ENCODE peak calls at places on chromosomes 16 and 17, in nine cellular contexts. B is heart left ventricle; W is progenitor cell of endocrine pancreas; T is prostate gland; U is epithelial cell of esophagus; E is psoas muscle; I is H9; O is B cell; K is activated CD8-positive, alpha-beta T cell treated with anti-CD3 and anti-CD28 coated beads for 36 hours. A is an unnamed sample.

GRCh38 chr17:74085434-74085833 is 118.0 kb upstream of the RPL38 start:
- DNase-seq in B (no peak), W (no peak), T (no peak), U (no peak), E (no peak), I (peak), O (no peak), K (peak), A (no peak)

GRCh38 chr17:28937044-28937729 is 14.1 kb downstream of the PHF12 start:
- DNase-seq in B (no peak), W (no peak), T (peak), U (peak), E (no peak), I (no peak), O (no peak), K (no peak), A (no peak)

GRCh38 chr16:9116141-9116540 is 24.7 kb downstream of the HAPSTR1 start:
- DNase-seq in B (no peak), W (no peak), T (no peak), U (no peak), E (no peak), I (no peak), O (no peak), K (no peak), A (no peak)

GRCh38 chr17:78356163-78356713 is 3.6 kb downstream of the SOCS3 start:
- DNase-seq in B (no peak), W (no peak), T (no peak), U (peak), E (no peak), I (peak), O (peak), K (peak), A (peak)

GRCh38 chr16:68234188-68235104 is 1.5 kb downstream of the ESRP2 start:
- DNase-seq in B (peak), W (peak), T (peak), U (peak), E (no peak), I (peak), O (no peak), K (peak), A (no peak)

GRCh38 chr17:9272506-9272905 is 251.2 kb downstream of the NTN1 start:
- DNase-seq in B (no peak), W (no peak), T (no peak), U (no peak), E (no peak), I (no peak), O (no peak), K (no peak), A (no peak)

GRCh38 chr17:63116967-63117366 is 150.9 kb downstream of the TANC2 start:
- DNase-seq in B (no peak), W (no peak), T (peak), U (peak), E (no peak), I (no peak), O (no peak), K (no peak), A (no peak)

GRCh38 chr17:11980813-11981212 is 16.5 kb downstream of the ZNF18 start:
- DNase-seq in B (no peak), W (no peak), T (no peak), U (peak), E (no peak), I (no peak), O (no peak), K (no peak), A (no peak)

GRCh38 chr16:28091706-28092105 is 28.2 kb upstream of the GSG1L start:
- DNase-seq in B (no peak), W (no peak), T (no peak), U (no peak), E (no peak), I (no peak), O (no peak), K (no peak), A (no peak)

GRCh38 chr16:66020642-66021041 is 345.8 kb upstream of the CDH5 start:
- DNase-seq in B (no peak), W (no peak), T (no peak), U (peak), E (no peak), I (no peak), O (no peak), K (peak), A (peak)

GRCh38 chr16:56252835-56253234 is 61.5 kb downstream of the GNAO1 start:
- DNase-seq in B (no peak), W (no peak), T (no peak), U (no peak), E (peak), I (no peak), O (no peak), K (no peak), A (no peak)

GRCh38 chr17:51761105-51761504 is 397.4 kb downstream of the CA10 start:
- DNase-seq in B (no peak), W (no peak), T (no peak), U (no peak), E (no peak), I (no peak), O (no peak), K (no peak), A (no peak)

GRCh38 chr16:86868746-86869145 is 290.4 kb downstream of the FOXL1 start:
- DNase-seq in B (no peak), W (no peak), T (no peak), U (no peak), E (no peak), I (no peak), O (no peak), K (no peak), A (no peak)

GRCh38 chr16:66552288-66553143 is at the start of gene CKLF:
- DNase-seq in B (peak), W (peak), T (peak), U (peak), E (peak), I (peak), O (peak), K (peak), A (peak)

GRCh38 chr17:45263477-45263860 is 1.6 kb upstream of the SPATA32 start:
- DNase-seq in B (no peak), W (no peak), T (no peak), U (no peak), E (no peak), I (peak), O (no peak), K (no peak), A (no peak)

GRCh38 chr16:89009343-89010209 is 32.6 kb upstream of the CBFA2T3 start:
- DNase-seq in B (peak), W (peak), T (no peak), U (peak), E (peak), I (peak), O (no peak), K (peak), A (no peak)

GRCh38 chr17:16971458-16972338 is at the start of gene TNFRSF13B:
- DNase-seq in B (no peak), W (no peak), T (no peak), U (no peak), E (no peak), I (peak), O (peak), K (no peak), A (no peak)

GRCh38 chr16:50635505-50636392 is 45.4 kb downstream of the SNX20 start:
- DNase-seq in B (no peak), W (no peak), T (no peak), U (no peak), E (no peak), I (peak), O (no peak), K (peak), A (no peak)

GRCh38 chr17:83080641-83081560 is 1.5 kb downstream of the METRNL start:
- DNase-seq in B (peak), W (no peak), T (no peak), U (peak), E (peak), I (no peak), O (peak), K (peak), A (peak)

GRCh38 chr17:41486809-41487530 is 2.7 kb downstream of the KRT36 start:
- DNase-seq in B (no peak), W (no peak), T (no peak), U (no peak), E (no peak), I (peak), O (no peak), K (peak), A (peak)

GRCh38 chr17:2700491-2701141 is 10.9 kb downstream of the CLUH start:
- DNase-seq in B (peak), W (no peak), T (no peak), U (no peak), E (no peak), I (peak), O (no peak), K (no peak), A (peak)

GRCh38 chr16:49399594-49400364 is 26.2 kb downstream of the C16orf78 start:
- DNase-seq in B (no peak), W (no peak), T (no peak), U (no peak), E (no peak), I (no peak), O (peak), K (no peak), A (peak)

GRCh38 chr17:17892731-17893130 is 55.9 kb upstream of the SREBF1 start:
- DNase-seq in B (no peak), W (no peak), T (no peak), U (no peak), E (no peak), I (no peak), O (no peak), K (no peak), A (no peak)

GRCh38 chr16:8716592-8716991 is 42.2 kb downstream of the ABAT start:
- DNase-seq in B (no peak), W (no peak), T (peak), U (peak), E (no peak), I (no peak), O (no peak), K (no peak), A (no peak)

GRCh38 chr17:17670701-17671319 is 10.4 kb upstream of the RAI1 start:
- DNase-seq in B (no peak), W (no peak), T (no peak), U (no peak), E (no peak), I (no peak), O (no peak), K (no peak), A (no peak)

GRCh38 chr16:23505942-23506605 is 4.2 kb downstream of the GGA2 start:
- DNase-seq in B (no peak), W (no peak), T (no peak), U (no peak), E (no peak), I (no peak), O (peak), K (no peak), A (no peak)

GRCh38 chr17:67675481-67675880 is 42.3 kb upstream of the NOL11 start:
- DNase-seq in B (no peak), W (no peak), T (no peak), U (no peak), E (no peak), I (no peak), O (no peak), K (no peak), A (no peak)

GRCh38 chr17:40419559-40420331 is 2.0 kb upstream of the TOP2A start:
- DNase-seq in B (no peak), W (no peak), T (no peak), U (no peak), E (no peak), I (no peak), O (no peak), K (no peak), A (no peak)

GRCh38 chr17:77723071-77723908 is 235.2 kb upstream of the TNRC6C start:
- DNase-seq in B (no peak), W (no peak), T (no peak), U (no peak), E (no peak), I (peak), O (no peak), K (no peak), A (peak)

GRCh38 chr17:57438031-57438731 is 181.9 kb downstream of the MSI2 start:
- DNase-seq in B (no peak), W (no peak), T (no peak), U (no peak), E (no peak), I (no peak), O (no peak), K (no peak), A (no peak)

GRCh38 chr17:57442914-57443571 is 186.7 kb downstream of the MSI2 start:
- DNase-seq in B (no peak), W (no peak), T (peak), U (peak), E (peak), I (no peak), O (peak), K (peak), A (no peak)

GRCh38 chr17:57442401-57442823 is 186.1 kb downstream of the MSI2 start:
- DNase-seq in B (no peak), W (no peak), T (no peak), U (no peak), E (no peak), I (no peak), O (no peak), K (no peak), A (no peak)

GRCh38 chr17:57441270-57441600 is 184.9 kb downstream of the MSI2 start:
- DNase-seq in B (no peak), W (no peak), T (no peak), U (no peak), E (no peak), I (no peak), O (no peak), K (no peak), A (no peak)

DNA sequence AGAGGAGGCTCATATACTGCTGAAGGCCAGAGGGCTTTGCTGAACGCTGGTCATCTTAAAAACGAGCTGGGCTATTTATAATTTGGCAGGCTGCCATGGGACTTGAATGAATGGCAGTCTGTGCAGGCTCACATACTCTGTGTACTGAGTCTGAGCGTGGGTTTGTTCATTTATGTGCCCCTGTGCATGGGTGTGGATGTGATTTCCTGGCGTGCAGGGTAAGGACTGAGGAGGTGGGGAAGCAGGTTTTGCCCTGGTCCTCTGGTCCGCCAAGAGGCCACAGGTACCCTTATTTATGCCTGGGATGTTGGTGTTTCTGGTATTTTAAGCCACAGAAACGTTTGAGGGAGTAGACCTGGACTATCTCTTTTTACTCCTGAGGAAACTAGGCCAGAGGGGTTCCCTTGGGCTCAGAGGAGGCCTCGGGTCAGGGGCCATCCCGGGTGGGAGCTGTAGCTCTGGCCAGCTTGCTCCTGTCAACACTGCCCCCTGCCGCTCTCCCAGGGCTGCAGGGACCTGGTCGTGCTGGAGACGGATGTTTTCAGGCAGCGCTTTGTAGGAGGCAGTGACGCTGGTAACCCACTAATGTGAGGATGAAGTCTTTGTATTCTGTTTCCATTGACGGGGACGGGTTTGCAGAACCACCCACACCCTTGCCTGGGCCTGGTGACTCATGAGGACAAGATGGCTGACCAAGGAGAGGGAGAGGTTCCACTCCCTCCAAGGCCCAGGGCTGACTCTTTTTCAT is 184.4 kb downstream of the MSI2 start:
- DNase-seq in B (peak), W (peak), T (peak), U (peak), E (peak), I (peak), O (peak), K (peak), A (peak)
- TF ChIP-seq CTCF in B (peak), W (peak), T (no peak), U (peak), E (peak), I (peak), O (peak), K (peak), A (peak)

GRCh38 chr16:16183562-16183961 is 39.7 kb downstream of the ABCC6 start:
- DNase-seq in B (peak), W (no peak), T (no peak), U (no peak), E (no peak), I (peak), O (no peak), K (no peak), A (no peak)
- TF ChIP-seq CTCF in B (no peak), W (peak), T (no peak), U (no peak), E (no peak), I (peak), O (no peak), K (peak), A (peak)

GRCh38 chr17:48150602-48151001 is 43.0 kb downstream of the SNX11 start:
- DNase-seq in B (no peak), W (no peak), T (no peak), U (no peak), E (no peak), I (no peak), O (no peak), K (no peak), A (no peak)

GRCh38 chr17:48150107-48150463 is 42.5 kb downstream of the SNX11 start:
- DNase-seq in B (no peak), W (no peak), T (no peak), U (no peak), E (no peak), I (no peak), O (no peak), K (no peak), A (no peak)

GRCh38 chr17:48155889-48156670 is 48.5 kb downstream of the SNX11 start:
- DNase-seq in B (no peak), W (no peak), T (no peak), U (no peak), E (no peak), I (peak), O (no peak), K (no peak), A (no peak)

GRCh38 chr17:48149174-48150106 is 41.9 kb downstream of the SNX11 start:
- DNase-seq in B (no peak), W (no peak), T (no peak), U (no peak), E (no peak), I (peak), O (no peak), K (no peak), A (no peak)

DNA sequence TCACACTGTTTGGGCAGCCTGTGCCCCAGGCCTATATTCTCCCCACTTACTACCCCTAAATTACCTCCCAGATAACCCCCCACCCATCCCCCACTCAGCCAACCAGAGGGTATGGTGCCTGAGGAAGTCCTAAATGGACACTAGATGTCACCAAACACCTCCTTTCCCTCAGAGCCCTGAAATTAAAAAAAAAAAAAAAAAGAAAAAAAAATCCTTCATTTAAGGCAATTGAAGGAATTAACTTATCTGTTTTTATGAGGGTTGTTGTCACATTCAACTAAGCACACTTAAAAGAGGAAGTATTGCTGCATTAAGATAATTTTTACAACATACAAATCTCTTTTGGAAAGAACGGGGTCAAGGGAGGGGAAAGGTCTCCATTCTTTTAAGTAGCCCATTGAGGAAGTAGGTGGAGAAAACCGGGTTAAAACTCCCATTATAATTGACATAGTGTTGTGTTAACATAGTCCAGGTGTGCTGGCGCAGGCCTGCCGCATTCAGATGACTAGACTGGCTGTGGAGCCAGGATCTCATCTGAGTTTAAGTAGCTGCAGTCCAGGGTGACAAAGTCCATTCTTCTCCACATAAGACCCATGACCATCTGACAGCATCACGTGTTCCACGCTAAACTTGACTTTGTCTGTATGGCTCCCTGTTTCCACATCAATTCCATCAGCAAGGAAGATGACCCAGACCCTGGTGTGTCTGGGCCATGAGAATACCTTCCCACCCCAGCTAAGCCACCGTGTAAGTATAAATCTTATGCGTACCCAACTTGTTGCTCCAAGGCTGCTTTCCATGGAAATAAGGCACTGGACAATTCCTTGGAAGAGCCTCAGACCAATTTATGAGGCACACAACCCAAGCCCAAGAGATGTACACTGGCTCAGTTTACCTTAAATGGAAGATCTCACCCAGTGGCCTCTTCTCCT is 46.4 kb downstream of the SNX11 start:
- DNase-seq in B (no peak), W (peak), T (no peak), U (peak), E (no peak), I (peak), O (no peak), K (peak), A (no peak)
- TF ChIP-seq CTCF in B (peak), W (peak), T (no peak), U (peak), E (no peak), I (peak), O (no peak), K (no peak), A (peak)

DNA sequence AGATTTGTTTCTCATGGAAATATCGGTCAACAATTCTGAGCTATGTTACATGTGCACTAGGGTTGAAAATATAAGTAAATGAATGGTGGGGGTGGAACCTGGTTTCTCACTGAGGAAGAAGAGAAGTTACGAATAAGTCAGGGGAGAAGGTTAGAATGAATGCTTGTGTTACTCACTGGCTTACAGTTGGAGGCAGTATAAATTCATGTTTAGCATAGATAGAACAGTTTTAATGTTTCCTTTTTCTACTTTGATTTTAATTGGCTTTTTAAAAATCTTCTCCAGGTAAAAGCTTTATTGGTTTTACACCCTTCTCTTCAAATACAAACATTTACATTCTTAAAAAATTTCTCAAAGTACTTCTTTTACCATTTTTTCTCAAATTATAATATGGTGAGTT is 1113.7 kb downstream of the CDH11 start:
- DNase-seq in B (no peak), W (no peak), T (no peak), U (no peak), E (no peak), I (no peak), O (no peak), K (no peak), A (no peak)
- TF ChIP-seq CTCF in B (no peak), W (no peak), T (no peak), U (no peak), E (no peak), I (no peak), O (no peak), K (no peak), A (no peak)

GRCh38 chr16:1877804-1878203 is 5.8 kb upstream of the MEIOB start:
- DNase-seq in B (no peak), W (no peak), T (no peak), U (peak), E (no peak), I (no peak), O (no peak), K (no peak), A (no peak)

GRCh38 chr16:1876468-1876867 is 4.5 kb upstream of the MEIOB start:
- DNase-seq in B (no peak), W (no peak), T (no peak), U (no peak), E (no peak), I (no peak), O (no peak), K (peak), A (peak)

GRCh38 chr16:1877089-1877488 is 5.1 kb upstream of the MEIOB start:
- DNase-seq in B (no peak), W (no peak), T (no peak), U (no peak), E (no peak), I (no peak), O (no peak), K (no peak), A (no peak)

GRCh38 chr16:1871974-1872635 is at the start of gene MEIOB:
- DNase-seq in B (no peak), W (no peak), T (no peak), U (peak), E (peak), I (peak), O (no peak), K (peak), A (no peak)

GRCh38 chr16:1874854-1875253 is 2.9 kb upstream of the MEIOB start:
- DNase-seq in B (no peak), W (no peak), T (no peak), U (no peak), E (no peak), I (no peak), O (no peak), K (no peak), A (no peak)
- TF ChIP-seq CTCF in B (no peak), W (no peak), T (no peak), U (no peak), E (no peak), I (no peak), O (no peak), K (no peak), A (no peak)

GRCh38 chr17:33452797-33453196 is 159.7 kb upstream of the ASIC2 start:
- DNase-seq in B (no peak), W (no peak), T (no peak), U (no peak), E (no peak), I (peak), O (no peak), K (no peak), A (no peak)
- TF ChIP-seq CTCF in B (no peak), W (no peak), T (no peak), U (no peak), E (no peak), I (no peak), O (no peak), K (no peak), A (no peak)